ENCODE peak calls at places on chromosome 7, in four cellular contexts. A is IMR-90, G is mesendoderm, T is H9. O is an unnamed sample.

GRCh38 chr7:128247640-128248194 is 6.6 kb downstream of the LEP start:
- DNase-seq in A (peak), G (no peak), T (no peak), O (peak)

GRCh38 chr7:38858281-38858884 is 50.6 kb downstream of the VPS41 start:
- DNase-seq in A (peak), G (peak), T (no peak), O (peak)

GRCh38 chr7:235576-236395 is 43.4 kb downstream of the FAM20C start:
- DNase-seq in A (no peak), G (no peak), T (no peak), O (no peak)

GRCh38 chr7:11170160-11170559 is 196.5 kb downstream of the PHF14 start:
- DNase-seq in A (no peak), G (no peak), T (no peak), O (no peak)

GRCh38 chr7:134704827-134705226 is 58.2 kb downstream of the BPGM start:
- DNase-seq in A (no peak), G (no peak), T (no peak), O (no peak)

GRCh38 chr7:157581740-157582139 is 244.9 kb downstream of the DNAJB6 start:
- DNase-seq in A (no peak), G (no peak), T (no peak), O (no peak)

GRCh38 chr7:81415181-81415580 is 354.7 kb downstream of the HGF start:
- DNase-seq in A (peak), G (no peak), T (no peak), O (no peak)

GRCh38 chr7:131231381-131232220 is 96.1 kb upstream of the MKLN1 start:
- DNase-seq in A (peak), G (peak), T (no peak), O (peak)

GRCh38 chr7:134419085-134419484 is 39.8 kb downstream of the AKR1B1 start:
- DNase-seq in A (no peak), G (no peak), T (no peak), O (no peak)

GRCh38 chr7:16315280-16315679 is 106.1 kb downstream of the CRPPA start:
- DNase-seq in A (no peak), G (no peak), T (no peak), O (no peak)

GRCh38 chr7:16193631-16194030 is 227.7 kb downstream of the CRPPA start:
- DNase-seq in A (no peak), G (peak), T (no peak), O (no peak)

GRCh38 chr7:151046603-151047573 is 1.4 kb upstream of the ASIC3 start:
- DNase-seq in A (peak), G (no peak), T (no peak), O (no peak)

GRCh38 chr7:130087364-130087763 is 17.0 kb downstream of the KLHDC10 start:
- DNase-seq in A (peak), G (no peak), T (no peak), O (no peak)

GRCh38 chr7:121480058-121480457 is 84.0 kb upstream of the FAM3C start:
- DNase-seq in A (no peak), G (peak), T (no peak), O (no peak)

GRCh38 chr7:94676431-94676830 is 20.5 kb upstream of the SGCE start:
- DNase-seq in A (no peak), G (no peak), T (no peak), O (no peak)

GRCh38 chr7:55387062-55387965 is 22.2 kb downstream of the LANCL2 start:
- DNase-seq in A (peak), G (peak), T (no peak), O (peak)

GRCh38 chr7:49638166-49638565 is 135.3 kb upstream of the VWC2 start:
- DNase-seq in A (no peak), G (peak), T (peak), O (no peak)

GRCh38 chr7:131629203-131629871 is 72.9 kb upstream of the PODXL start:
- DNase-seq in A (peak), G (no peak), T (no peak), O (peak)

GRCh38 chr7:97732567-97733275 is 835 bp downstream of the TAC1 start:
- DNase-seq in A (no peak), G (peak), T (peak), O (no peak)

GRCh38 chr7:108178393-108178792 is 48.2 kb upstream of the LAMB4 start:
- DNase-seq in A (no peak), G (no peak), T (no peak), O (no peak)

GRCh38 chr7:27714831-27715444 is 25.0 kb upstream of the TAX1BP1 start:
- DNase-seq in A (peak), G (no peak), T (no peak), O (no peak)

GRCh38 chr7:5286933-5287332 is 4.2 kb downstream of the SLC29A4 start:
- DNase-seq in A (no peak), G (no peak), T (no peak), O (no peak)

GRCh38 chr7:5279734-5280133 is 3.0 kb upstream of the SLC29A4 start:
- DNase-seq in A (no peak), G (no peak), T (no peak), O (no peak)

GRCh38 chr7:5282464-5283316 is at the start of gene SLC29A4:
- DNase-seq in A (no peak), G (peak), T (no peak), O (peak)

GRCh38 chr7:5284304-5285281 is 1.9 kb downstream of the SLC29A4 start:
- DNase-seq in A (no peak), G (peak), T (peak), O (peak)

DNA sequence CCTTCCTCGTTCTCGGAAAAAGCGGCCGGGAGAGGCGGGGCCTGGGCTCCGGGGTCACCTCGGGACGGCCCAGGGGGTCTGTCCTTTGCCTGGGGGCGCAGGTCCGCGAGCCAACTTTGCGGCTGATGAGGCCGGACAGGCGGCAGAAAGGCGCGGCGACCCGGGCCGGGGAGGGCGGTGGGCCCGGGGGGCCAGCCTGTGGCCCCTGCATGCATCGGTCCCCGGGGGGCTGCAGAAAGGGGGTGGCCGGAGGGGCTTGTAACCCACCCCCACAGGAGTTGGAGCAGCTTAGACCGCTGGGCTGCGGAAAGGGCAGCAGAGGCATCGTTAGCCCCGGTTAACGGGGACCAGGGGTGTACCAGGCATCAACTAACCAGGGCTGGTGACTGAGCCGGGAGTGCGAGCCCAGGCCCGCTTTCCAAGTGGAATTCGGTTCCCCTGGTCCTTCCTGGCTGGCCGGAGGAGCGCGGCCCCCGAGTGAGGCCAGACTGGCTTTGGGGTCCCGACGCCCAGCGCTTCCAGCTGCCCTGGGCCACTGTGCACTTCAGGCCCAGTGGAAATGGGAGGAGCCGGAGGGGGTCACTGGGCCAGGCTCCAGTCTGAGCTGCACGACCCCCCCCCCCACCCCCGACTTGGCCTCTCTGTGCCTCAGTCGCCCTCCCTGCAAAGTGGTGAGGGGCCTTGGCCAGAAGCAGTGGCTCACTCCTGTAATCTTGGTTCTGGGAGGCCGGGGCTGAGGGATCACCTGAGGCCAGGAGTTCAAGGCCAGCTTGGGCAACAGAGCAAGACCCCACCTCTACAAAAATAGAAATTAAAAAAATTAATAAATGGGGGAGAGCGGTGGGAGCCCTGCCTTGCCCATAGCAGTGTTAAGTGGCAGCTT is 919 bp downstream of the SLC29A4 start:
- DNase-seq in A (no peak), G (no peak), T (no peak), O (peak)
- H2AK5ac ChIP-seq in A (no peak), G (no peak), T (no peak), O (no peak)

DNA sequence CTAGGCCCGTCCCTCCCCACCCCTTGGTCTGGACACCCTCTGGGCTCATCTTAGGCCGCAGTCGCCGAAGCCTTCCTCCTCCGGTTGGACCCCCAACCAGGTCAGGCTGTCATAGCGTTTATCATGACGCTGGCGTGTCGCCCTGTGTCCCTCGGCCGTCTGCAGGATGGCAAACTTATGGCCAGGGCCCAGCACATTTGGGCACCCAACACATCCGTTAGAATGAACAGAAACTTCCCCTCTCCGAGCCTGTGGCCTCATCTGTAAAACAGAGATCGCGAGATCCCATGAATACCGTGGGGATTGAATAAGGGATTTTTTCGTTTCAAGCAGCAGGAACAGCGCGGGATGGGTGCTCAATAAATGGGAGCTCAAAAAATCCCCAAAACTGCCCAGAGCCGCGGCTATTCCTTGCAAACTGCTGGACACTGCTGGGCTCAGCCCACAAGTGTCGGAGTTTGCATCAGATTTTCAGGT is 581 bp upstream of the AP5Z1 start:
- DNase-seq in A (peak), G (no peak), T (no peak), O (no peak)
- H2AK5ac ChIP-seq in A (peak), G (no peak), T (no peak), O (peak)

DNA sequence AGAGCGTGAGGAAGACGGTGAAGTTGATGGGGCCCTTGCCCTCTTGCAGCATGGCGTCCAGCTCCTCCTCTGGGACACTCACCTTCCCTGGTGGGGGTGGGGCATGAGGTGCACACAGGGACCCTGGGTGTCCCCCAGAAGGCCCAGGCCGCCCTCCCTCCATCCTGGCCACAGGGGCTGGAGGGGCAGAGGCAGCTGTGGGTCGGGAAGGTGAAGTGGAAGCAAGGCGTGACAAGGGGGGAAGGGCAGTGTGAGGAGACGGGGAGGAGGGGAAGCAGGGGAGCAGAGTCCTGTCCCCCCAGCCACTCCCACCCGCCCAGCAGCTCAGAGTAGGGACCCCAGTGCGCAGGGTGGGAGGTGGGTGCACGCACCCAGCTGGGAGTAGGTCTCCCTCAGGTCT is 791 bp downstream of the MYL7 start:
- DNase-seq in A (no peak), G (no peak), T (no peak), O (no peak)
- H2AK5ac ChIP-seq in A (no peak), G (peak), T (no peak), O (no peak)

GRCh38 chr7:76223286-76223972 is 21.7 kb downstream of the SRRM3 start:
- DNase-seq in A (no peak), G (peak), T (no peak), O (no peak)

GRCh38 chr7:76220185-76221057 is 18.7 kb downstream of the SRRM3 start:
- DNase-seq in A (peak), G (peak), T (peak), O (peak)

GRCh38 chr7:76224695-76225094 is 23.0 kb downstream of the SRRM3 start:
- DNase-seq in A (no peak), G (no peak), T (no peak), O (no peak)

GRCh38 chr7:76222333-76222732 is 20.6 kb downstream of the SRRM3 start:
- DNase-seq in A (no peak), G (no peak), T (no peak), O (no peak)

DNA sequence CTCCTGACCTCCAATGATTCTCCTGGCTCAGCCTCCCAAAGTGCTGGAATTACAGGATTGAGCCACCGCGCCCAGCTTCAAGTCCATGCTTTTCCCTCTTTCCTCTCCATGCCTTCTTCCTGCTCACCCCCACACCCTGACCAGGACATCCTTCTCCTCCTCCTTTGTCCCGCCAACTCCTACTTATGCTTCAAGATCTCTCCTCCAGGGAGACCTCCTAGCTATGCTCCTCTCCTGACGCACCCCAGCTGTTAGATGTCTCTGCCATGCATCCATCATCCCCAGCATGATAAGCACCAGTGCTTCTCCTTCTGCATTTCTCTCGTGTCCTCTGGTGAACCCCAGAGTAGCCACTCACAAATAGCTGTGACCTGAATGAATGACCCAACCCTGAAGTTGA is 21.1 kb downstream of the SRRM3 start:
- DNase-seq in A (no peak), G (no peak), T (no peak), O (no peak)
- H2AK5ac ChIP-seq in A (no peak), G (no peak), T (no peak), O (no peak)

DNA sequence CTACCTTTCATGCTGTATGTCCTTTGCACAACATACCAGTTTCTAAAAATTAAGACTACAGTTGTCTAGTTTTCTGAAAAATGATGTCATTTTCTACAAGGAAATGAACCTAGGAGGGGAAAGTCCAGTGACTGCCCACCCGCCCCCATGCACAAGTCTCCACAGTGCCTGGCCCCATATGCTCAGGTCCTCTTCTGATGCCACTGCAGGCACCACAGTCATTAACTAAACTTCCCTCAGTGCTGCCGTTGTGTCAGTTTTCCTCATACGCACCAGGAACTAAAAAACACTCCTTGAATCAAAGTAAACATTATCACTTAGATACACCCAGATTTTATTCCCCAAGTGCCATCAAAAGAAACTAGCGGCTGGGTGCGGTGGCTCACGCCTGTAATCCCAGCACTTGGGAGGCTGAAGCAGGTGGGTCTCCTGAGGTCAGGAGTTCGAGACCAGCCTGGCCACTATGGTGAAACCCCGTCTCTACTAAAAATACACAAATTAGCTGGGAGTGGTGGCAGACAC is 6.9 kb upstream of the TNS3 start:
- DNase-seq in A (no peak), G (no peak), T (no peak), O (no peak)
- H2AK5ac ChIP-seq in A (peak), G (no peak), T (no peak), O (peak)

GRCh38 chr7:2631924-2632716 is at the start of gene TTYH3:
- DNase-seq in A (no peak), G (peak), T (no peak), O (no peak)

GRCh38 chr7:2635148-2635668 is 3.4 kb downstream of the TTYH3 start:
- DNase-seq in A (no peak), G (no peak), T (no peak), O (no peak)

GRCh38 chr7:2634265-2635145 is 2.7 kb downstream of the TTYH3 start:
- DNase-seq in A (no peak), G (no peak), T (no peak), O (no peak)

GRCh38 chr7:2632717-2633537 is 1.1 kb downstream of the TTYH3 start:
- DNase-seq in A (peak), G (peak), T (no peak), O (peak)

DNA sequence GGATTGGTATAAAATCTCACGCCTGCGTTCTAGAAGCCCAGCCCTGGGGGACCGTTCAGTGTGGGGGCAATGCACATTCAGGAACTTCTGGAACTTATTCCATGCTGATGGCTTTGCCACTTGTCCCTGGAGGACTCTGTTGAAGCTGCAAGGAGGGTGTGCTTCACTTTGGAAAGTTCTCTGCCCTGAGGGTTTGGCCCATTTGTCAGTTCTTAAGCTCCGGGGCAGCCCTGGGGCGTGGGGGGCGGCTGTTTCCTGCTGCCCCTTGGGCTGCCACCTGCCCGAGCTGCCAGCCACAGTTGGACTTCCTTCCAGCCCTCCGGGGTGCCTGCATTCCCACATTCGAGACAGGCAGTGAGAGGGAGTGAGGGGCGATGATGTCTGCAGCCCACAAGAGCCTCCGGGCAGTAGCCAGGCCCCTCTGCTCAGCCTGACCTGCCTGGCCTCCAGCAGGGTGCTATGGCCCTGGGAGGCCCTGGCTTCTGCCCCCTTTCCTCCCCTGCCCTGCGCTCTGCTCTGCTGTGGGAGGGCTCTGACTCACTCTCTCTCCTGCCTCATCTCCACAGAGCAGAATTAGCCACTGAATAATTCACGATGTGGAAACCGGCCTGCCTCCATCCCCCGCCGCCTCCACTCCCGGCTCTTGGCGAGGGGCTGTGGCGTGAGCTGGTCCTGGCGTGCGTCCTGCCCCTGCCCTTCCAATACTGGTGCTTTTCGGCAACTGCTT is 1.9 kb downstream of the TTYH3 start:
- DNase-seq in A (peak), G (peak), T (no peak), O (peak)
- H2AK5ac ChIP-seq in A (peak), G (no peak), T (no peak), O (peak)

GRCh38 chr7:8221603-8222002 is 40.4 kb downstream of the ICA1 start:
- DNase-seq in A (no peak), G (peak), T (no peak), O (no peak)
- H2AK5ac ChIP-seq in A (no peak), G (no peak), T (no peak), O (no peak)

DNA sequence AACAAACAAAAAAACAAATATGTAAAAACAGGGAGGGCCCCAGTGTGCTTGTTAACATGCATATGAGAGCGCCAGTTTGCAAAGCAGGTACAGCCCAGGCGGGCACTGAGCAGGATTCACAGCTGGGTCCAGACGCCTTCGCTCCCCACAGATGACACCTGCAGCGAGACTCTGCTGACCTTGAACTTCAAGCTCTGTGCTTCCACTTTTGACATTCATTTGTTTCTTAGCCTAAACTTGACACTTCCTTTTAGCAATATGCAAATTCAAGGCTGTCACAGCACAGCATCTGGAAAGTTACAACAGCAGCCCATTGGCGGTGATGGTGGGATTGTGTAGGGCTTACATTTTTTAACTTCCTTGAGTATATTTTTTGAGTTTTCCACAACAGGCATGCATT is 88.8 kb upstream of the TNS3 start:
- DNase-seq in A (no peak), G (no peak), T (no peak), O (no peak)
- H2AK5ac ChIP-seq in A (peak), G (no peak), T (no peak), O (no peak)

O was measured in mesenchymal stem cell.